ENCODE peak calls at places on chromosomes 12 and 14, in six cellular contexts. O is esophagus squamous epithelium, T is A549, X is heart left ventricle, L is breast epithelium, E is ovary. N is an unnamed sample.

GRCh38 chr12:24307716-24308335 is 358.4 kb upstream of the SOX5 start:
- DNase-seq in O (no peak), T (no peak), X (no peak), L (no peak), E (no peak), N (no peak)

GRCh38 chr14:43803076-43803689 is 703.9 kb downstream of the FSCB start:
- DNase-seq in O (no peak), T (no peak), X (no peak), L (no peak), E (no peak), N (no peak)

GRCh38 chr12:29519585-29520182 is 22.2 kb upstream of the OVCH1 start:
- DNase-seq in O (no peak), T (peak), X (peak), L (no peak), E (peak), N (no peak)

GRCh38 chr12:6306599-6307220 is 3.8 kb upstream of the PLEKHG6 start:
- DNase-seq in O (no peak), T (no peak), X (no peak), L (no peak), E (no peak), N (no peak)

GRCh38 chr12:97835541-97835940 is 372.9 kb downstream of the RMST start:
- DNase-seq in O (no peak), T (no peak), X (no peak), L (no peak), E (no peak), N (no peak)

GRCh38 chr14:37573355-37573754 is 21.7 kb downstream of the FOXA1 start:
- DNase-seq in O (no peak), T (no peak), X (no peak), L (no peak), E (no peak), N (no peak)

GRCh38 chr12:75848961-75849360 is 182.6 kb downstream of the PHLDA1 start:
- DNase-seq in O (no peak), T (no peak), X (no peak), L (no peak), E (no peak), N (no peak)

GRCh38 chr14:71497645-71498086 is 434.6 kb upstream of the RGS6 start:
- DNase-seq in O (no peak), T (no peak), X (no peak), L (no peak), E (no peak), N (no peak)

GRCh38 chr12:93002278-93003054 is 73.4 kb upstream of the EEA1 start:
- DNase-seq in O (no peak), T (no peak), X (no peak), L (no peak), E (peak), N (no peak)

GRCh38 chr12:122064780-122065588 is 13.6 kb upstream of the MLXIP start:
- DNase-seq in O (no peak), T (peak), X (no peak), L (no peak), E (peak), N (no peak)

GRCh38 chr12:123223241-123223668 is 9.7 kb downstream of the MPHOSPH9 start:
- DNase-seq in O (no peak), T (no peak), X (no peak), L (peak), E (no peak), N (peak)

GRCh38 chr12:70408004-70408790 is 42.1 kb downstream of the KCNMB4 start:
- DNase-seq in O (no peak), T (no peak), X (no peak), L (no peak), E (no peak), N (no peak)

GRCh38 chr14:75452900-75453816 is 25.3 kb downstream of the JDP2 start:
- DNase-seq in O (no peak), T (peak), X (peak), L (peak), E (peak), N (peak)

GRCh38 chr14:68245146-68246073 is 425.8 kb downstream of the RAD51B start:
- DNase-seq in O (no peak), T (no peak), X (peak), L (no peak), E (peak), N (no peak)

GRCh38 chr12:75505706-75506312 is 5.6 kb downstream of the KRR1 start:
- DNase-seq in O (no peak), T (peak), X (no peak), L (no peak), E (no peak), N (no peak)

GRCh38 chr14:73786632-73786941 is 65.0 kb upstream of the PTGR2 start:
- DNase-seq in O (no peak), T (peak), X (peak), L (no peak), E (peak), N (peak)

GRCh38 chr14:99531221-99532096 is 50.2 kb downstream of the CCNK start:
- DNase-seq in O (no peak), T (no peak), X (no peak), L (no peak), E (no peak), N (no peak)

GRCh38 chr12:66398931-66399625 is 96.8 kb downstream of the HELB start:
- DNase-seq in O (no peak), T (no peak), X (no peak), L (no peak), E (no peak), N (no peak)

GRCh38 chr12:52184813-52185212 is 7.0 kb downstream of the KRT80 start:
- DNase-seq in O (no peak), T (no peak), X (no peak), L (no peak), E (no peak), N (no peak)

GRCh38 chr12:19026035-19026434 is 103.5 kb upstream of the PLEKHA5 start:
- DNase-seq in O (no peak), T (no peak), X (no peak), L (no peak), E (no peak), N (no peak)

GRCh38 chr14:55697358-55697985 is 117.5 kb downstream of the KTN1 start:
- DNase-seq in O (no peak), T (peak), X (no peak), L (no peak), E (no peak), N (peak)

GRCh38 chr12:31007153-31007495 is 66.5 kb upstream of the DDX11 start:
- DNase-seq in O (no peak), T (no peak), X (no peak), L (no peak), E (no peak), N (no peak)

GRCh38 chr12:67151891-67152290 is 117.3 kb upstream of the CAND1 start:
- DNase-seq in O (no peak), T (no peak), X (no peak), L (no peak), E (no peak), N (no peak)

GRCh38 chr12:30437044-30437443 is 258.6 kb downstream of the IPO8 start:
- DNase-seq in O (no peak), T (no peak), X (no peak), L (no peak), E (no peak), N (no peak)

GRCh38 chr14:69891422-69891821 is 12.2 kb downstream of the SMOC1 start:
- DNase-seq in O (no peak), T (no peak), X (no peak), L (no peak), E (no peak), N (no peak)

GRCh38 chr12:115785548-115785947 is 491.9 kb downstream of the MED13L start:
- DNase-seq in O (no peak), T (no peak), X (no peak), L (no peak), E (no peak), N (no peak)

GRCh38 chr12:123365141-123365917 is 682 bp upstream of the SBNO1 start:
- DNase-seq in O (peak), T (peak), X (peak), L (peak), E (peak), N (peak)

GRCh38 chr12:16766736-16767135 is 160.8 kb upstream of the LMO3 start:
- DNase-seq in O (no peak), T (no peak), X (no peak), L (no peak), E (no peak), N (no peak)

GRCh38 chr12:54439521-54440255 is 20.6 kb upstream of the ITGA5 start:
- DNase-seq in O (no peak), T (peak), X (no peak), L (no peak), E (no peak), N (no peak)

GRCh38 chr14:65732112-65732511 is 319.6 kb downstream of the FUT8 start:
- DNase-seq in O (no peak), T (no peak), X (no peak), L (no peak), E (no peak), N (no peak)

GRCh38 chr14:77024171-77024627 is 4.3 kb downstream of the IRF2BPL start:
- DNase-seq in O (no peak), T (peak), X (peak), L (no peak), E (peak), N (peak)

GRCh38 chr14:63474844-63475243 is 68.3 kb downstream of the PPP2R5E start:
- DNase-seq in O (no peak), T (no peak), X (no peak), L (no peak), E (no peak), N (no peak)

GRCh38 chr14:96195441-96196081 is 9.1 kb upstream of the BDKRB2 start:
- DNase-seq in O (no peak), T (peak), X (no peak), L (no peak), E (no peak), N (no peak)

GRCh38 chr12:124460771-124461170 is 106.6 kb downstream of the NCOR2 start:
- DNase-seq in O (no peak), T (no peak), X (no peak), L (no peak), E (no peak), N (no peak)

GRCh38 chr12:108807996-108808725 is 49.2 kb downstream of the SSH1 start:
- DNase-seq in O (no peak), T (no peak), X (no peak), L (no peak), E (no peak), N (no peak)

GRCh38 chr14:106372870-106373657 is 846.7 kb downstream of the TMEM121 start:
- DNase-seq in O (no peak), T (peak), X (no peak), L (no peak), E (no peak), N (peak)

GRCh38 chr14:64410084-64410774 is 22.1 kb downstream of the MTHFD1 start:
- DNase-seq in O (no peak), T (peak), X (no peak), L (no peak), E (no peak), N (no peak)

GRCh38 chr12:109864916-109865315 is 15.4 kb downstream of the GLTP start:
- DNase-seq in O (no peak), T (no peak), X (no peak), L (no peak), E (no peak), N (no peak)
- H3K27ac ChIP-seq in O (peak), T (peak), X (no peak), L (peak), E (no peak), N (peak)

GRCh38 chr12:96401061-96401871 is 1.0 kb upstream of the CDK17 start:
- DNase-seq in O (no peak), T (peak), X (peak), L (no peak), E (peak), N (peak)

GRCh38 chr12:96399081-96399918 is 939 bp downstream of the CDK17 start:
- DNase-seq in O (peak), T (peak), X (peak), L (peak), E (peak), N (peak)

GRCh38 chr12:96400631-96401060 is 407 bp upstream of the CDK17 start:
- DNase-seq in O (no peak), T (peak), X (no peak), L (no peak), E (no peak), N (no peak)

GRCh38 chr12:96398422-96399080 is 1.7 kb downstream of the CDK17 start:
- DNase-seq in O (no peak), T (no peak), X (no peak), L (no peak), E (no peak), N (no peak)

DNA sequence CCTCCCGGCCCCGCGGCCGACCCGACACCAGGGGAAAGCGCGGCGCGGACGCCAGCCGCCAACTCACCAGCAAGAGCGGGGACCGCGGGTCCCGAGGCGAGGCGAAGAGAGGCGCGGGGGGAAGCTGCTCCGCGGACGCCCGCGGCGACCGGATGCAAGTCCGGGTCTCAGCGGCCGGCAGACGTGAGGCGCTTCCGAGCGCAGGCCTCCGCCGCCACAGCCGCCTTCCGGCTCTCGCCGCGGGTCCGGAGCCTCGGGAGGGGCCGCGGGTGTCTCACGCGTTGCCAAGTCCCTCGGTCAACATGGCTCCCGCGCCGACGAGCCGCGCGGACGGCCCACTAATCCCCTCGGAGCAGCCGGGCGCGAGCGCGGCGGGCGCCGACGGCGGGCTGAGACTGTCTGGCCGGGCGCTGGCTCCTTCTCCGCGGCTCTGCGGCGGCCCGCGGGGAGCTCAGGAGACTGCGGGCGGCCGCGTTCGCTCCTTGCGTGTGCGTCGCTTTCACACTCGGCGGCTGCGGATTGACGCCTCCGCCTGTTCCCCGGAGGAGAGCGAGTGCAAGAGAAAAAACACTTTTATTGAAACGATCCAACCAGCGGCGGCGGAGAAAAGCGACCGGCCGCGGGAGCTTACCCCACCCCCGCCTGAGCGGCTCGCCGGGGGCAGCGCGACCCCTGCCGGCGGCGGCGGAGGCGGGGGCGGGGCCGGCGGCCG is at the start of gene CDK17:
- DNase-seq in O (peak), T (peak), X (peak), L (peak), E (peak), N (peak)
- TF ChIP-seq POLR2A in O (no peak), T (peak), X (no peak), L (peak), E (peak), N (peak)

DNA sequence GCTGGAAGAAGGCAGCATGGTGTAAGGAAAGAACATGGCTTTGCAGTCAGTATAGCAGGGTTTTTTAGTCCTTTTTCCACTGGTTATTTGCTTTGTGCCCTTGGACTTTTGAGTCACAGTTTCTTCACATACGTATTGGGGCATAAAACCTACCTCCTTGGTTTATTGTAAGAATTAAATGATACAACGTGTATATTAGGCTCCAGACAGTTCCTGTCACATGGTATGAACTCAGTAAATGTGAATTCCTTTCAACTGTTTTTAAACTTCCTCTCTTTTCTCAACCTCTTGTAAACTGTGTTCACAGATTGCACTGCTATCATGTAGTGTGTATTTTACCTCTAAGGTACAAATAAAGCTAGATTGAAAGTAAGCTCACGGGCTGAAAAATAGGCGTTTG is 29.5 kb downstream of the MSRB3 start:
- DNase-seq in O (no peak), T (no peak), X (no peak), L (no peak), E (no peak), N (no peak)
- H3K27ac ChIP-seq in O (peak), T (no peak), X (no peak), L (no peak), E (no peak), N (no peak)

DNA sequence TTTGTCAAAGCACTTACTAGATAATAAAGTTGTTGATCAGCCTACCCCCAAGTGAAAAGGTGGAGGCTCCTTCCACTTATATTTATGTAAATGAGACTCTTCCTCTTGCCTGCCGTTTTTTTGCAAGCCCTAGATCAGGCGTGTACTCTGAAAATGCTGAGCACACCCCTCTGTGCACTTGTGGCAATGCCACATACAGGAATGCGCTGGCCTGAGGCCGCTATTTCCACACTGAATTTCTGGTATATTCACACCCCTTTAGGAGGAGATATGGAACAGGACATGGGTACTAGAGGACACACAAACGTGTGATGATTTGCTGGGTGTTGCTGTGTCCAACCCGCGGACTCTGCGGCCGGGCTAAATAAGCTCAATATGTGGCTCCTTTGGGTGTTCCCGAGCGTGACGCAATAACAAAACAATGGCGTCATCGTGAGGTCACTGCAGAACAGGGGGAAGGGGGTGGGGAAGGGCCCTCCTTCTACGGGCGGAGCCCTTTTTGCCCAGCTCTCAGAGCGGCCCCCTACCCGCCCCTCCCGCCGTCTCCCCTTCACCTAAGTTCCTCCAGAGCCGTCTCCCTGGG is 554 bp upstream of the TSPAN31 start:
- DNase-seq in O (peak), T (peak), X (peak), L (peak), E (peak), N (peak)
- TF ChIP-seq POLR2A in O (no peak), T (no peak), X (no peak), L (no peak), E (no peak), N (no peak)

DNA sequence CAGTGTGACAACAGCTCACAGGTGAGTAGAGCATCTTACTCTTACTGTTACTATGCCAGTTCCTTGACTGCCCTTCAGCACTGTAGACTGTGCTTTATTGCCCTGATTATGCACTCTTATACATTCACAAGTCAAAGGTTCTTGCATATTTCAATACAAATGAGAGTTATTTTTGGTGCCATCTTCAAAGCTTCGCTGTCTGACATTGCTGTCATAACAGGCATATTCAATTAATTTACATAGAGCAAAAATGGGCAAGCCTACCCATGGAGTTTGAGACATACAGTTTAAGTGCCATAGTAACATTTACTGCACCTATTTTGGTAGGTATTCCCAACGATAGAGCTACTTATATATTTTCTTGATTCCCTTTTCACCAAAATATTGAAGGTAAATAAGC is 107.5 kb upstream of the CNTN1 start:
- DNase-seq in O (no peak), T (no peak), X (no peak), L (no peak), E (no peak), N (no peak)
- H3K27ac ChIP-seq in O (no peak), T (no peak), X (no peak), L (no peak), E (no peak), N (no peak)

N was measured in transverse colon.